ENCODE peak calls at places on chromosome X, in six cellular contexts. J, Y, X, L, I and H are unnamed samples.

GRCh38 chrX:124931241-124931640 is 388.4 kb upstream of the TEX13C start:
- DNase-seq in J (no peak), L (no peak), X (no peak), Y (no peak), I (no peak), H (no peak)

GRCh38 chrX:102714994-102715393 is 2.7 kb downstream of the GPRASP2 start:
- DNase-seq in X (no peak), J (no peak), I (no peak), L (peak; percentile 54), Y (no peak), H (no peak)

GRCh38 chrX:131816551-131817136 is 206.5 kb upstream of the STK26 start:
- DNase-seq in X (peak; percentile 87), Y (peak; percentile 72), I (peak; percentile 72), J (peak; percentile 89), L (no peak), H (peak; percentile 84)

GRCh38 chrX:113019958-113020357 is 179.3 kb upstream of the AMOT start:
- DNase-seq in I (no peak), Y (no peak), L (no peak), X (no peak), J (no peak), H (no peak)

GRCh38 chrX:130836447-130836846 is 66.6 kb downstream of the ENOX2 start:
- DNase-seq in L (no peak), X (no peak), J (peak; percentile 24), Y (no peak), I (no peak), H (no peak)

GRCh38 chrX:71198066-71198465 is 25.0 kb upstream of the GJB1 start:
- DNase-seq in X (no peak), J (no peak), L (no peak), I (no peak), Y (no peak), H (no peak)

GRCh38 chrX:151713859-151714258 is 2.0 kb upstream of the FATE1 start:
- DNase-seq in X (no peak), L (peak; percentile 63), J (no peak), Y (peak; percentile 18), I (no peak), H (no peak)

GRCh38 chrX:38661561-38661960 is 100.2 kb downstream of the TSPAN7 start:
- DNase-seq in L (no peak), I (no peak), J (no peak), X (no peak), Y (no peak), H (no peak)

GRCh38 chrX:131752493-131753198 is 208.8 kb downstream of the OR13H1 start:
- DNase-seq in L (no peak), J (peak; percentile 90), Y (peak; percentile 69), X (peak; percentile 89), I (peak; percentile 83), H (no peak)

GRCh38 chrX:24025741-24026402 is 1.1 kb downstream of the KLHL15 start:
- DNase-seq in L (peak; percentile 50), X (no peak), I (no peak), Y (peak; percentile 28), J (peak; percentile 51), H (peak; percentile 65)

GRCh38 chrX:143206961-143207360 is 181.2 kb downstream of the SPANXN4 start:
- DNase-seq in L (no peak), Y (no peak), I (no peak), J (no peak), X (no peak), H (no peak)

GRCh38 chrX:38102875-38103274 is 96.5 kb downstream of the SYTL5 start:
- DNase-seq in I (no peak), L (no peak), X (no peak), J (no peak), Y (no peak), H (no peak)

GRCh38 chrX:10017866-10018265 is 50.7 kb downstream of the CLDN34 start:
- DNase-seq in J (no peak), I (no peak), Y (no peak), X (no peak), L (no peak), H (no peak)

GRCh38 chrX:18898517-18898916 is 85.4 kb downstream of the PHKA2 start:
- DNase-seq in I (no peak), X (no peak), J (no peak), L (no peak), Y (no peak), H (no peak)

GRCh38 chrX:47649781-47650163 is 591 bp downstream of the ELK1 start:
- DNase-seq in J (no peak), X (no peak), I (no peak), L (no peak), Y (no peak), H (no peak)

DNA sequence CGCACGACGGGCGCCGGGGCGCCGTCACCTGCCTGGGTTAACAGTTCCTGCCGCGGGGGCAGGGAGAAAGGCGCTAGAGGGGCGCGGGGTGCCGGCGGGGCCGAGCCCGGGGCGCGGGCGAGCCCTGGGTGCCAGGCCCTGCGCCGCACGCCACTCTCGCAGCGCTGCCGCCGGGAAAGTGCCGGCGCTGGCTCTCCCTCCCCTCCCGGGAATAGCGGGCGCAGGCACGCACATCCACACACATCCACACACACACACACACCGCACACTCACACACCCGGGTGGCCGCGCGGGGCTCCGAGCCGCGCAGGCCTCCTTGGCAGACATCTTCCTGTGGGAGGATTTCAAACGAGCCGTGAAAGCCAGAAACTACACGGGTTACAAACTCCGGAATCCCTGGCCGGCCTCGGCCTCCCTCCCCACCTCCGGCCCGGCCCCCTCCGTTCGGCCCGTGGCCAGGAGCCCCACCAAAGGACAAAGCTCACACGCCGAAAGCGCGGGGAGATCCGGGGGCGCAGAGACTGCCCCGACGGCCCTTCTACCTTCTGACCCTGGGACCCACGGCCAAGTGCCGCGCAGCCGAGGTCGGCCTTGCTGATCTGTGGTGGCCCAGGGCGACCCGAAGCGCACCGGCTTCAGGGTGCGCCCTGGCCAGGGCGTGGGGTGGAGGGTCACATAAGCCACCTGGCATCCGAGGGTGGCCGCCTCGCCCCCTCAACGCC is 92.3 kb downstream of the BCOR start:
- DNase-seq in L (peak; percentile 51), Y (no peak), I (peak; percentile 44), J (no peak), X (no peak), H (no peak)
- H3K4me1 ChIP-seq in L (peaks cover 14% of the 10 kb centered on the region), Y (no peaks in the 10 kb centered on the region), I (no peaks in the 10 kb centered on the region), J (peaks cover 6% of the 10 kb centered on the region), X (peaks cover 19% of the 10 kb centered on the region), H (peaks cover 35% of the 10 kb centered on the region)

GRCh38 chrX:118503260-118504041 is 7.8 kb downstream of the DOCK11 start:
- DNase-seq in I (no peak), J (no peak), L (no peak), X (no peak), Y (no peak), H (no peak)
- TF ChIP-seq POLR2A in I (no peak), J (no peak), L (no peak), X (no peak), Y (no peak), H (no peak)

GRCh38 chrX:152913354-152913753 is 15.5 kb downstream of the ZNF185 start:
- DNase-seq in Y (no peak), L (no peak), I (no peak), X (no peak), J (no peak), H (no peak)

GRCh38 chrX:152913915-152914314 is 16.0 kb downstream of the ZNF185 start:
- DNase-seq in X (no peak), I (no peak), Y (no peak), J (no peak), L (no peak), H (no peak)

GRCh38 chrX:152912641-152913040 is 14.8 kb downstream of the ZNF185 start:
- DNase-seq in X (no peak), Y (no peak), J (no peak), I (no peak), L (no peak), H (no peak)

GRCh38 chrX:152915541-152916241 is 17.8 kb downstream of the ZNF185 start:
- DNase-seq in X (no peak), Y (peak; percentile 76), J (no peak), L (peak; percentile 65), I (peak; percentile 42), H (no peak)

GRCh38 chrX:152917969-152918579 is 20.2 kb downstream of the ZNF185 start:
- DNase-seq in X (no peak), L (no peak), I (no peak), Y (no peak), J (no peak), H (no peak)
- H3K27ac ChIP-seq in X (no peak overlapping the region), L (no peak overlapping the region), I (no peak overlapping the region), Y (no peak overlapping the region), J (no peak overlapping the region), H (no peak overlapping the region)

DNA sequence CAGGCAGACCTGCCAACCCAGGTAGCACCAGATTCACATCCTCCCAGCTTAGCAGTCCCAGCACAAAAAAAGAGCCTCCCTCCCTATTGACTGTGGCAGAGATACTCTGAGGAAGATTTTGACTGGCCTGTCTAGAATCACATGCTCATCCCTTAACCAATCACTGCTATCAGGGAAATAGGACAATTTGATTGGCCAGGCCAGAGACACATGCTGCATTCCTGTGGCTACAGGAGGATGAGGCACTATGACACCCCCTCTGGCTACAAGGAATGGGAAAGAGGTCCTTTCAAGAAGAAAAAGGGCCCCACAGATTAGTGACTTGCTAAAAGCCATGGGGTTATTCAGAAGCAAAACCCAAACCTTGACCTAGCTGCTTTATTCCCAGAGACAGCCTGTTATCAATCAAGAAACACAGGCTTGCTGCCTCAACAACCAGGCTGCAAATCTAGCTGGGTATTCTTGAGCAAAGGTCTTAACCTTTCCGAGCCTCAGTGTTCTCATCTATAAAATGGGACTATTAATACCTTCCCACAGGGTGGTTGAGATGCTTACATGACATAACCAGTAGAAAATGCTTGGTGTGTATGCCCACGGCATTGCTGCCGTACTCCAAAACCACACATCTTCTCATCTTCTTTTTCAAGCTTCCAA is 147.6 kb downstream of the BCOR start:
- DNase-seq in X (no peak), I (no peak), Y (no peak), L (no peak), J (no peak), H (no peak)
- H3K4me1 ChIP-seq in X (peaks cover 8% of the 10 kb centered on the region), I (no peaks in the 10 kb centered on the region), Y (no peaks in the 10 kb centered on the region), L (peaks cover 12% of the 10 kb centered on the region), J (peaks cover 10% of the 10 kb centered on the region), H (no peaks in the 10 kb centered on the region)

GRCh38 chrX:1535241-1536041 is 1.5 kb downstream of the P2RY8 start:
- DNase-seq in I (no peak), Y (no peak), X (peak; percentile 39), J (no peak), L (no peak), H (no peak)

GRCh38 chrX:1536712-1537030 is 314 bp downstream of the P2RY8 start:
- DNase-seq in Y (no peak), J (no peak), X (no peak), L (no peak), I (no peak), H (no peak)

GRCh38 chrX:1533083-1533482 is 3.9 kb downstream of the P2RY8 start:
- DNase-seq in I (no peak), Y (no peak), L (no peak), J (no peak), X (no peak), H (no peak)

GRCh38 chrX:1534321-1535168 is 2.4 kb downstream of the P2RY8 start:
- DNase-seq in Y (no peak), X (no peak), I (no peak), L (peak; percentile 60), J (no peak), H (no peak)

GRCh38 chrX:1537031-1537715 is at the start of gene P2RY8:
- DNase-seq in X (peak; percentile 74), L (no peak), Y (peak; percentile 95), J (peak; percentile 56), I (peak; percentile 19), H (peak; percentile 74)
- TF ChIP-seq POLR2A in X (peak; percentile 53), L (no peak), Y (no peak), J (no peak), I (no peak), H (no peak)